ENCODE peak calls at places on chromosomes 16 and 17, in eight cellular contexts. F is activated T-helper 1 cell treated with Interleukin-2 at 50 U/mL for 16 hours; B is HAP-1; P is HEK293T; V is EH; X is T47D; A is foreskin melanocyte; R is activated naive CD4-positive, alpha-beta T cell. K is an unnamed sample.
A peak's percentile ranks its signal among the peaks of the same experiment; 100 is the strongest.

GRCh38 chr17:7260601-7261376 is 1.5 kb downstream of the CLDN7 start:
- DNase-seq in V (no peak), F (no peak), R (peak; percentile 31), X (peak; percentile 43), A (no peak), P (no peak), B (no peak), K (peak; percentile 34)

GRCh38 chr16:67233596-67233995 is 6.7 kb downstream of the TMEM208 start:
- DNase-seq in V (no peak), R (no peak), A (no peak), F (no peak), P (no peak), X (no peak), B (no peak), K (no peak)

GRCh38 chr16:3618782-3619166 is 7.4 kb upstream of the SLX4 start:
- DNase-seq in V (peak; percentile 26), A (no peak), F (no peak), P (no peak), R (no peak), X (no peak), B (no peak), K (no peak)

GRCh38 chr16:66881560-66881959 is 1.2 kb downstream of the PDP2 start:
- DNase-seq in X (no peak), R (no peak), P (peak; percentile 1), F (no peak), V (no peak), A (no peak), B (no peak), K (no peak)

GRCh38 chr16:85650864-85651811 is 37.6 kb downstream of the GINS2 start:
- DNase-seq in P (no peak), R (no peak), A (no peak), X (no peak), V (no peak), F (no peak), B (no peak), K (peak; percentile 78)

GRCh38 chr17:6045621-6046357 is 24.4 kb upstream of the WSCD1 start:
- DNase-seq in B (no peak), R (no peak), P (no peak), A (no peak), V (peak; percentile 6), X (no peak), F (no peak), K (peak; percentile 36)

GRCh38 chr17:50177476-50177875 is 11.7 kb downstream of the SGCA start:
- DNase-seq in A (no peak), P (no peak), R (no peak), B (no peak), F (no peak), X (no peak), V (no peak), K (no peak)

GRCh38 chr17:67026341-67026740 is 18.0 kb upstream of the CACNG1 start:
- DNase-seq in V (peak; percentile 5), A (no peak), F (no peak), B (no peak), R (no peak), P (no peak), X (no peak), K (peak; percentile 32)

GRCh38 chr16:84117482-84117843 is 721 bp upstream of the MBTPS1 start:
- DNase-seq in X (no peak), F (no peak), B (no peak), A (no peak), P (peak; percentile 25), R (peak; percentile 26), V (no peak), K (no peak)

GRCh38 chr17:72642720-72643119 is 449.8 kb downstream of the SLC39A11 start:
- DNase-seq in P (no peak), V (no peak), F (no peak), R (no peak), B (no peak), X (no peak), A (no peak), K (no peak)

GRCh38 chr16:87431926-87432325 is 39.8 kb downstream of the MAP1LC3B start:
- DNase-seq in A (no peak), R (no peak), V (peak; percentile 84), B (no peak), F (no peak), P (no peak), X (no peak), K (peak; percentile 78)

GRCh38 chr17:36937001-36937960 is at the start of gene LHX1:
- DNase-seq in A (no peak), R (no peak), F (no peak), X (no peak), B (peak; percentile 25), V (no peak), P (no peak), K (peak; percentile 43)

GRCh38 chr16:785563-786535 is 2.3 kb downstream of the RPUSD1 start:
- DNase-seq in V (peak; percentile 56), X (peak; percentile 72), R (peak; percentile 73), A (no peak), B (peak; percentile 26), P (peak; percentile 68), F (peak; percentile 56), K (peak; percentile 83)

GRCh38 chr17:78040561-78041400 is 82.3 kb downstream of the TNRC6C start:
- DNase-seq in F (peak; percentile 3), X (peak; percentile 64), V (peak; percentile 76), R (peak; percentile 12), P (no peak), B (peak; percentile 13), A (peak; percentile 11), K (peak; percentile 84)

GRCh38 chr16:30122621-30123160 is 329 bp downstream of the MAPK3 start:
- DNase-seq in A (no peak), P (no peak), X (no peak), V (no peak), B (no peak), F (peak; percentile 1), R (no peak), K (no peak)

GRCh38 chr17:32998893-32999240 is 7.2 kb downstream of the SPACA3 start:
- DNase-seq in A (peak; percentile 39), V (peak; percentile 73), P (no peak), B (no peak), X (no peak), F (no peak), R (no peak), K (no peak)

GRCh38 chr16:81817789-81818304 is 38.8 kb downstream of the PLCG2 start:
- DNase-seq in A (no peak), X (no peak), R (no peak), B (no peak), V (no peak), F (no peak), P (no peak), K (no peak)

GRCh38 chr16:48383877-48384304 is 1.3 kb downstream of the SIAH1 start:
- DNase-seq in F (no peak), V (no peak), X (no peak), B (no peak), R (no peak), P (no peak), A (no peak), K (peak; percentile 50)

GRCh38 chr17:16477255-16477654 is 14.7 kb downstream of the LRRC75A start:
- DNase-seq in V (peak; percentile 94), P (no peak), X (no peak), R (no peak), F (no peak), B (no peak), A (peak; percentile 73), K (peak; percentile 90)

GRCh38 chr16:82331397-82331796 is 161.4 kb upstream of the MPHOSPH6 start:
- DNase-seq in F (no peak), B (no peak), X (no peak), A (no peak), R (no peak), V (no peak), P (no peak), K (no peak)

GRCh38 chr17:76371656-76372628 is 12.5 kb upstream of the SPHK1 start:
- DNase-seq in P (no peak), F (no peak), V (peak; percentile 98), R (no peak), X (no peak), A (no peak), B (no peak), K (peak; percentile 78)

GRCh38 chr16:82935781-82936180 is 309.0 kb downstream of the CDH13 start:
- DNase-seq in A (no peak), B (no peak), X (no peak), F (no peak), P (no peak), V (no peak), R (no peak), K (no peak)

GRCh38 chr16:80503144-80503543 is 37.6 kb upstream of the DYNLRB2 start:
- DNase-seq in V (no peak), R (no peak), B (no peak), A (no peak), F (no peak), P (no peak), X (no peak), K (no peak)

GRCh38 chr16:85828166-85828565 is 28.7 kb downstream of the COX4I1 start:
- DNase-seq in V (no peak), A (no peak), P (no peak), B (no peak), R (no peak), F (no peak), X (no peak), K (no peak)

GRCh38 chr16:85687651-85688471 is 893 bp downstream of the GINS2 start:
- DNase-seq in P (no peak), B (no peak), X (no peak), R (no peak), A (no peak), F (no peak), V (no peak), K (no peak)

GRCh38 chr17:11644265-11645212 is 46.3 kb downstream of the DNAH9 start:
- DNase-seq in B (peak; percentile 56), A (peak; percentile 63), R (no peak), X (no peak), V (peak; percentile 39), F (no peak), P (peak; percentile 71), K (peak; percentile 80)

GRCh38 chr17:31499771-31500554 is 108.5 kb downstream of the RAB11FIP4 start:
- DNase-seq in A (peak; percentile 74), F (no peak), V (peak; percentile 30), P (no peak), B (no peak), X (no peak), R (no peak), K (peak; percentile 68)

GRCh38 chr17:34285304-34285792 is at the start of gene CCL11:
- DNase-seq in F (no peak), B (no peak), R (no peak), V (peak; percentile 27), X (no peak), A (no peak), P (no peak), K (no peak)

GRCh38 chr16:20792216-20792615 is 14.1 kb downstream of the ERI2 start:
- DNase-seq in R (no peak), A (no peak), F (no peak), B (no peak), V (peak; percentile 40), X (no peak), P (no peak), K (peak; percentile 37)

GRCh38 chr16:48420437-48420836 is 35.2 kb upstream of the SIAH1 start:
- DNase-seq in V (no peak), X (no peak), F (no peak), P (no peak), A (no peak), R (no peak), B (no peak), K (no peak)

GRCh38 chr17:78341559-78342437 is 18.1 kb downstream of the SOCS3 start:
- DNase-seq in B (no peak), R (peak; percentile 11), F (no peak), P (peak; percentile 63), V (peak; percentile 85), A (no peak), X (peak; percentile 87), K (peak; percentile 95)

GRCh38 chr16:72937916-72938315 is 110.0 kb downstream of the ZFHX3 start:
- DNase-seq in B (no peak), V (no peak), X (no peak), F (no peak), R (no peak), P (no peak), A (no peak), K (no peak)

GRCh38 chr16:79351927-79352326 is 248.6 kb downstream of the MAF start:
- DNase-seq in A (no peak), X (no peak), P (no peak), R (no peak), V (no peak), B (no peak), F (no peak), K (no peak)

GRCh38 chr17:76529224-76529642 is 8.3 kb downstream of the CYGB start:
- DNase-seq in R (no peak), F (no peak), P (no peak), B (no peak), X (no peak), A (peak; percentile 96), V (peak; percentile 94), K (peak; percentile 53)